ENCODE peak calls at places on chromosomes 2 and 18, in six cellular contexts. D is K562, U is IMR-90, C is tibial nerve, G is HepG2, L is upper lobe of left lung. V is an unnamed sample.
A peak's percentile ranks its signal among the peaks of the same experiment; 100 is the strongest.

GRCh38 chr2:111905990-111906735 is 7.8 kb downstream of the MERTK start:
- DNase-seq in D (no peak), U (no peak), C (no peak), G (no peak), L (no peak), V (no peak)

GRCh38 chr18:51430538-51430937 is 233.1 kb upstream of the MEX3C start:
- DNase-seq in D (no peak), U (no peak), C (no peak), G (no peak), L (no peak), V (no peak)

GRCh38 chr2:39512434-39512935 is 75.4 kb upstream of the MAP4K3 start:
- DNase-seq in D (no peak), U (no peak), C (no peak), G (no peak), L (no peak), V (no peak)

GRCh38 chr2:235663877-235664276 is 170.0 kb downstream of the AGAP1 start:
- DNase-seq in D (no peak), U (no peak), C (no peak), G (no peak), L (no peak), V (no peak)

GRCh38 chr2:240125749-240126148 is 10.4 kb downstream of the COPS9 start:
- DNase-seq in D (no peak), U (no peak), C (no peak), G (no peak), L (no peak), V (no peak)

GRCh38 chr2:28394331-28394877 is 1.7 kb downstream of the FOSL2 start:
- DNase-seq in D (no peak), U (peak; percentile 71), C (peak; percentile 53), G (no peak), L (peak; percentile 77), V (no peak)

GRCh38 chr2:4827836-4828235 is 864.3 kb upstream of the SOX11 start:
- DNase-seq in D (no peak), U (no peak), C (no peak), G (no peak), L (no peak), V (no peak)

GRCh38 chr2:113755690-113756063 is 765 bp downstream of the SLC35F5 start:
- DNase-seq in D (peak; percentile 17), U (peak; percentile 17), C (no peak), G (peak; percentile 12), L (no peak), V (peak; percentile 69)

GRCh38 chr2:88903744-88904353 is 212.4 kb downstream of the RPIA start:
- DNase-seq in D (peak; percentile 55), U (peak; percentile 13), C (no peak), G (peak; percentile 58), L (no peak), V (peak; percentile 49)

GRCh38 chr2:208820289-208820688 is 413.7 kb downstream of the PTH2R start:
- DNase-seq in D (no peak), U (no peak), C (no peak), G (no peak), L (no peak), V (peak; percentile 2)

GRCh38 chr2:134233733-134234135 is 20.1 kb upstream of the MGAT5 start:
- DNase-seq in D (no peak), U (no peak), C (no peak), G (no peak), L (no peak), V (no peak)

GRCh38 chr2:206271066-206271465 is 3.4 kb upstream of the ZDBF2 start:
- DNase-seq in D (no peak), U (no peak), C (no peak), G (no peak), L (no peak), V (no peak)

GRCh38 chr2:1721706-1722483 is 22.4 kb downstream of the PXDN start:
- DNase-seq in D (no peak), U (peak; percentile 91), C (no peak), G (no peak), L (no peak), V (no peak)

GRCh38 chr2:122514451-122514996 is 759.1 kb downstream of the TSN start:
- DNase-seq in D (no peak), U (no peak), C (no peak), G (no peak), L (no peak), V (no peak)

GRCh38 chr2:174491947-174492346 is 5.1 kb upstream of the GPR155 start:
- DNase-seq in D (no peak), U (no peak), C (no peak), G (no peak), L (no peak), V (no peak)

GRCh38 chr2:144358979-144359541 is 160.9 kb downstream of the ZEB2 start:
- DNase-seq in D (peak; percentile 55), U (peak; percentile 71), C (no peak), G (no peak), L (no peak), V (peak; percentile 39)

GRCh38 chr2:169715379-169716228 is 18.0 kb upstream of the KLHL23 start:
- DNase-seq in D (peak; percentile 63), U (peak; percentile 41), C (no peak), G (peak; percentile 98), L (no peak), V (peak; percentile 90)

GRCh38 chr2:150832686-150833085 is 345.2 kb upstream of the RND3 start:
- DNase-seq in D (no peak), U (peak; percentile 19), C (no peak), G (no peak), L (no peak), V (no peak)

DNA sequence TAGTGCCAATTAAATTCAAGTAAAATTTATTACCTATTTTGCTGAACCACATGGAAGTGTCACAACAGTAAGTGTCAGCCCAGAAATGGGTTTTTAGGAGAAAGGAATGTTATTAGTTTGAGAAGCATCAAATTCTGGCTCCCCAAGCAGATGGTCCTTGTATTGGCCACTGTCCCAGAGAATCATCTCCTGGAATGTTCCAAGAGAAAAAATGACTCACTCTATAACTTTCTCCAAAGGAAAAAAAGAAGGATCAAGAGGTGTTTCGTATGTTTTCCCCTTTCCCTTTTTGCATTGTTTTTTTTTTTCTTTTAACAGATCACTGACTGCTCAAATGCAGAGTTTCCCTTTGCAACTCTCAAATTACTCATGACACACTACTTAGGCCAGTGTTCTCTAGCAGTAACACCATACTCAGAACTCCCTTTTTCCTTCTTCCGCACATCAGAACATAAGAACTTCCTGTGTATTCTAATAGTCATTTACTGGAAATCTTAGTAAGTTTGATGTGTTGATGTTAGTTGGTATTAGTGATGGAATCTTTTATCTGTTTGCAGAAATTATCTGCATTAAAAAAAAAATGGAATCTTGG is 390.3 kb downstream of the GPD2 start:
- DNase-seq in D (no peak), U (peak; percentile 82), C (no peak), G (no peak), L (no peak), V (no peak)
- TF ChIP-seq POLR2A in D (no peak), U (no peak), C (no peak), G (no peak), L (no peak), V (no peak)

GRCh38 chr18:5626130-5626880 is 82.5 kb upstream of the EPB41L3 start:
- DNase-seq in D (no peak), U (no peak), C (no peak), G (no peak), L (no peak), V (no peak)

GRCh38 chr18:5630057-5630765 is 86.4 kb upstream of the EPB41L3 start:
- DNase-seq in D (peak; percentile 18), U (peak; percentile 41), C (peak; percentile 51), G (no peak), L (peak; percentile 96), V (peak; percentile 14)

GRCh38 chr18:5630766-5631413 is 87.1 kb upstream of the EPB41L3 start:
- DNase-seq in D (no peak), U (no peak), C (no peak), G (no peak), L (peak; percentile 29), V (no peak)

GRCh38 chr18:5627756-5628511 is 84.1 kb upstream of the EPB41L3 start:
- DNase-seq in D (no peak), U (no peak), C (no peak), G (no peak), L (peak; percentile 16), V (no peak)

GRCh38 chr18:5628512-5629255 is 84.9 kb upstream of the EPB41L3 start:
- DNase-seq in D (no peak), U (peak; percentile 17), C (peak; percentile 16), G (no peak), L (peak; percentile 92), V (no peak)
- TF ChIP-seq POLR2A in D (no peak), U (no peak), C (no peak), G (no peak), L (peak; percentile 54), V (no peak)

GRCh38 chr2:109129356-109129920 is 433 bp downstream of the SH3RF3 start:
- DNase-seq in D (no peak), U (no peak), C (peak; percentile 23), G (no peak), L (peak; percentile 89), V (no peak)

GRCh38 chr2:109126501-109126860 is 2.5 kb upstream of the SH3RF3 start:
- DNase-seq in D (no peak), U (peak; percentile 92), C (no peak), G (no peak), L (no peak), V (no peak)

GRCh38 chr2:109128466-109129355 is at the start of gene SH3RF3:
- DNase-seq in D (no peak), U (peak; percentile 53), C (no peak), G (no peak), L (peak; percentile 91), V (no peak)

GRCh38 chr2:109127556-109127955 is 1.4 kb upstream of the SH3RF3 start:
- DNase-seq in D (no peak), U (no peak), C (no peak), G (no peak), L (no peak), V (no peak)

DNA sequence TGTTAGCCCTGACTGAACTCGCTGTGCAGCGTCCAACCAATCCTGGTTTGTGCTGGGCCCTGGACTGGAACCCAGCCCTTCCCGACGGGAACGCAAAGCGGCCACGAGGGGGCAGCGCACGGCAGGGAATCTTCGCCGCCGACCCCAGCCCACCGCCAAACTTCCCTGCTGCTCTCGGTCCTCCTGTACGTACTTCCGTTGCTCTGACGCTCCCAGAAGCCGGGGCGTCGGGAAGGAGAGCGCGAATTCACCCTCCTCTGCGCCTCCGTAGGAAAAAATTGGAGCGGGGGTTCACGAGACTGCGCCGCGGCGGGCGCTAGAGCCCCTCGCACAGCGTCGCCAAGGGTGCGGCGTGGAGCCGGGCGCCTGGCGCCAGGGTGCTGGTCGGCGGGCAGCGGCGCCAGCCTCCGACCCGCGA is 948 bp upstream of the SH3RF3 start:
- DNase-seq in D (peak; percentile 76), U (peak; percentile 91), C (peak; percentile 41), G (peak; percentile 47), L (peak; percentile 95), V (peak; percentile 31)
- TF ChIP-seq POLR2A in D (no peak), U (peak; percentile 61), C (no peak), G (no peak), L (peak; percentile 29), V (no peak)

DNA sequence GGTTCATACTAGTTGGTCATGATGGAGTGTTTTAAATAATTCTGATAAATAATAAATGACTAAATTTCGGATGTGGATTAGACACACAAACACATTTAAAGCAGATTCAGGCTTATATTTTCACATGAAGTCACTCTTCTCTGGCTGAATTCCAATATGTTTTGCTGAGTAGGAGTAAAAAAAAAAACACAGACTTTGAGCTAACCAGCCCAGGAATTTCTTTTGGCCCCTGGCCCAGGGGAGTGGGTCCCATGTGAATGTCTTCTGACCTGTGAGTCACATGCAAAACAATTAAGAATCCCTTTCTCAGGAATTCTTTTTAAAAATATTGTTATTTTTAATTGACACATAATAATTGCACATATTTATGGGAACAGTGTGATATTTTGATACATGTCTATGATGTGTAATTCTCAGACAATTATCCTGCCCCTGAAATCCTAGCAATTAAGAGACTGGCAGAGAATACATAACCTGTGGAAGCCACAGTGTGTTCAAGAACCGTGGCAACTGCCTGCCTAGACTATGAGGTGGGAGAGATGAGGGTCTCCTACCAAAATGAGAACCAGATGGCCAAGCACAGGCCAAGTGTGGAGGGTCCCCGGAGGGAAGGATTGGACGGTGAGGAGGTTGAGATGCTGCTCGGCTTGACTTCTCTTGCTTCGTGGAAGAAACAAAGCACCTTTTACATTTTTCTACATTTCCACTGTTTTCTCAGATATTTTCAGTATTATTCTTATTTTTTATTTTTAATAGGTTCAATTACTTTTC is 236.4 kb downstream of the PIEZO2 start:
- DNase-seq in D (no peak), U (peak; percentile 79), C (no peak), G (peak; percentile 86), L (no peak), V (no peak)
- TF ChIP-seq POLR2A in D (no peak), U (no peak), C (no peak), G (no peak), L (no peak), V (no peak)